ENCODE peak calls at places on chromosomes 12 and 14, in four cellular contexts. O, P, N and U are unnamed samples.

GRCh38 chr12:80761818-80762217 is 45.1 kb downstream of the MYF5 start:
- DNase-seq in O (no peak), N (peak; percentile 55), P (no peak), U (no peak)

GRCh38 chr12:116916122-116916521 is 5.4 kb downstream of the FBXW8 start:
- DNase-seq in P (no peak), N (peak; percentile 37), O (no peak), U (no peak)

GRCh38 chr14:29465095-29465494 is 462.6 kb downstream of the PRKD1 start:
- DNase-seq in P (no peak), N (no peak), O (no peak), U (no peak)

GRCh38 chr12:124319368-124320050 is 24.6 kb downstream of the RFLNA start:
- DNase-seq in O (no peak), N (no peak), P (no peak), U (no peak)

GRCh38 chr12:46788247-46788887 is 37.4 kb downstream of the SLC38A4 start:
- DNase-seq in N (no peak), P (no peak), O (no peak), U (no peak)

GRCh38 chr12:98320026-98320425 is 195.4 kb upstream of the TMPO start:
- DNase-seq in N (no peak), O (no peak), P (no peak), U (no peak)

GRCh38 chr12:54588110-54588831 is at the start of gene PPP1R1A:
- DNase-seq in N (no peak), P (no peak), O (no peak), U (peak; percentile 73)

GRCh38 chr12:91367234-91367849 is 184.7 kb upstream of the DCN start:
- DNase-seq in P (no peak), N (peak; percentile 2), O (peak; percentile 36), U (no peak)

GRCh38 chr12:132615579-132616066 is 3.0 kb upstream of the P2RX2 start:
- DNase-seq in O (no peak), P (no peak), N (no peak), U (no peak)

GRCh38 chr14:50619569-50620141 is 48.5 kb downstream of the SAV1 start:
- DNase-seq in O (peak; percentile 31), P (peak; percentile 21), N (peak; percentile 38), U (no peak)

GRCh38 chr12:9864913-9865675 is 4.1 kb downstream of the CLEC2B start:
- DNase-seq in O (peak; percentile 18), P (no peak), N (no peak), U (no peak)

GRCh38 chr12:29519585-29520182 is 22.2 kb upstream of the OVCH1 start:
- DNase-seq in P (no peak), N (peak; percentile 28), O (peak; percentile 49), U (no peak)

GRCh38 chr12:18895946-18896345 is 158.0 kb downstream of the CAPZA3 start:
- DNase-seq in N (no peak), P (no peak), O (peak; percentile 67), U (peak; percentile 46)

GRCh38 chr12:124786065-124786964 is 77.3 kb downstream of the SCARB1 start:
- DNase-seq in P (no peak), N (no peak), O (no peak), U (peak; percentile 53)

GRCh38 chr14:102770910-102771543 is 6.2 kb upstream of the TRAF3 start:
- DNase-seq in N (no peak), O (no peak), P (no peak), U (no peak)

GRCh38 chr14:30015471-30015870 is 87.8 kb upstream of the PRKD1 start:
- DNase-seq in O (no peak), P (no peak), N (no peak), U (no peak)

GRCh38 chr12:104877107-104877705 is 80.9 kb downstream of the SLC41A2 start:
- DNase-seq in O (peak; percentile 37), P (no peak), N (no peak), U (no peak)

GRCh38 chr12:28021704-28022103 is 49.2 kb upstream of the PTHLH start:
- DNase-seq in O (no peak), P (no peak), N (peak; percentile 58), U (no peak)

GRCh38 chr12:124152733-124153132 is 142.2 kb upstream of the RFLNA start:
- DNase-seq in P (no peak), O (no peak), N (no peak), U (no peak)

GRCh38 chr12:77377116-77377515 is 311.7 kb upstream of the E2F7 start:
- DNase-seq in O (no peak), N (no peak), P (no peak), U (no peak)

GRCh38 chr12:52521581-52522266 is 1.5 kb upstream of the KRT5 start:
- DNase-seq in N (no peak), O (no peak), P (no peak), U (no peak)

GRCh38 chr12:12819752-12820311 is 6.7 kb downstream of the DDX47 start:
- DNase-seq in P (no peak), O (no peak), N (no peak), U (no peak)

GRCh38 chr14:57845802-57846531 is 19.9 kb downstream of the SLC35F4 start:
- DNase-seq in O (no peak), N (no peak), P (no peak), U (no peak)

GRCh38 chr12:54390668-54391551 is 6.4 kb upstream of the ZNF385A start:
- DNase-seq in O (peak; percentile 95), N (no peak), P (no peak), U (peak; percentile 89)

GRCh38 chr14:54048311-54048710 is 91.7 kb upstream of the BMP4 start:
- DNase-seq in P (no peak), N (peak; percentile 15), O (no peak), U (no peak)

GRCh38 chr12:46608431-46609280 is 217.1 kb downstream of the SLC38A4 start:
- DNase-seq in P (no peak), O (no peak), N (no peak), U (no peak)

GRCh38 chr14:102594514-102595175 is 2.2 kb downstream of the RCOR1 start:
- DNase-seq in N (peak; percentile 70), O (peak; percentile 84), P (peak; percentile 66), U (no peak)

GRCh38 chr12:22935090-22935489 is 310.1 kb downstream of the ETNK1 start:
- DNase-seq in N (no peak), P (no peak), O (no peak), U (no peak)

GRCh38 chr14:36520601-36521525 is 831 bp upstream of the NKX2-1 start:
- DNase-seq in N (peak; percentile 44), O (peak; percentile 13), P (no peak), U (peak; percentile 80)

GRCh38 chr14:60266021-60266937 is 17.3 kb downstream of the PPM1A start:
- DNase-seq in O (peak; percentile 24), P (no peak), N (peak; percentile 27), U (no peak)

GRCh38 chr14:61608245-61609142 is 86.8 kb upstream of the HIF1A start:
- DNase-seq in O (no peak), N (peak; percentile 71), P (no peak), U (no peak)

GRCh38 chr12:94229902-94230301 is 81.5 kb downstream of the PLXNC1 start:
- DNase-seq in O (no peak), N (no peak), P (no peak), U (peak; percentile 8)

GRCh38 chr12:44942714-44943113 is 66.6 kb upstream of the NELL2 start:
- DNase-seq in P (no peak), N (no peak), O (no peak), U (no peak)
- TF ChIP-seq ATF2 in P (no peak), N (no peak), O (no peak), U (no peak)

GRCh38 chr12:34604227-34604626 is 581.9 kb downstream of the ALG10 start:
- DNase-seq in O (no peak), N (no peak), P (no peak), U (no peak)
- TF ChIP-seq ATF2 in O (no peak), N (no peak), P (no peak), U (no peak)

GRCh38 chr12:76031414-76032042 is at the start of gene PHLDA1:
- DNase-seq in N (peak; percentile 91), O (peak; percentile 93), P (peak; percentile 79), U (peak; percentile 84)

GRCh38 chr12:76031081-76031413 is 529 bp downstream of the PHLDA1 start:
- DNase-seq in O (no peak), P (no peak), N (no peak), U (no peak)

GRCh38 chr12:76030378-76031080 is 1.0 kb downstream of the PHLDA1 start:
- DNase-seq in N (no peak), O (no peak), P (no peak), U (peak; percentile 63)

GRCh38 chr12:76033116-76034001 is 1.8 kb upstream of the PHLDA1 start:
- DNase-seq in P (no peak), N (no peak), O (peak; percentile 37), U (no peak)

GRCh38 chr12:76032043-76032981 is 736 bp upstream of the PHLDA1 start:
- DNase-seq in O (peak; percentile 73), P (peak; percentile 34), N (peak; percentile 70), U (no peak)
- TF ChIP-seq ATF2 in O (no peak), P (no peak), N (no peak), U (no peak)

GRCh38 chr12:43669373-43669772 is 89.2 kb downstream of the PUS7L start:
- DNase-seq in N (no peak), P (no peak), O (no peak), U (no peak)

GRCh38 chr12:43676183-43676813 is 82.3 kb downstream of the PUS7L start:
- DNase-seq in O (peak; percentile 63), P (peak; percentile 8), N (peak; percentile 45), U (no peak)

GRCh38 chr12:43675048-43675904 is 83.3 kb downstream of the PUS7L start:
- DNase-seq in P (no peak), N (no peak), O (no peak), U (no peak)
- TF ChIP-seq ATF2 in P (no peak), N (no peak), O (no peak), U (no peak)

DNA sequence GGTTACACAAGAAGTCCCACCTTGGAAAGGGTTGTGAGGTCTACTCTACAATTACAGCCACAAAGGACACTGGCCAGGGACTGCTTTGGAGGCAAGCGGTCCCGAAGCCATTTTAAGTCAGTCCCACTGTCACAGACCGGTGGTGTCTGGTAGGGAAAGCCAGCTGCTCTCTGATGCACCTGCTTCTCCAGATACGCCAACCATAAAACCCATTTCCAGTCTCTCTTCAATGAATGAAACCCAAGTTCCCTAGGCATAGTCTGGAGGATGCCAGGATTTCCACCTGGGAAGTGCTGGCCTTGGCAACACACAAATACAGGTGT is 32.6 kb downstream of the SYNE3 start:
- DNase-seq in O (no peak), P (no peak), N (no peak), U (no peak)
- TF ChIP-seq ATF2 in O (no peak), P (no peak), N (no peak), U (no peak)

GRCh38 chr12:115294443-115295133 is 610.6 kb upstream of the TBX3 start:
- DNase-seq in P (no peak), O (no peak), N (no peak), U (no peak)
- TF ChIP-seq ATF2 in P (no peak), O (no peak), N (no peak), U (no peak)

GRCh38 chr12:75908961-75909699 is 122.4 kb downstream of the PHLDA1 start:
- DNase-seq in O (no peak), N (peak; percentile 27), P (no peak), U (no peak)
- TF ChIP-seq ATF2 in O (no peak), N (no peak), P (no peak), U (no peak)

GRCh38 chr14:65478596-65478995 is 66.1 kb downstream of the FUT8 start:
- DNase-seq in P (no peak), N (no peak), O (peak; percentile 34), U (no peak)
- TF ChIP-seq ATF2 in P (no peak), N (no peak), O (no peak), U (no peak)

GRCh38 chr12:15130521-15130920 is 90.7 kb downstream of the RERG start:
- DNase-seq in O (no peak), P (no peak), N (no peak), U (no peak)

GRCh38 chr12:15131462-15131861 is 89.8 kb downstream of the RERG start:
- DNase-seq in O (no peak), N (no peak), P (no peak), U (no peak)
- TF ChIP-seq ATF2 in O (no peak), N (no peak), P (no peak), U (no peak)